ENCODE peak calls at places on chromosomes 6 and 20, in four cellular contexts. U is heart right ventricle, I is adrenal gland, D is SK-N-SH. B is an unnamed sample. For H3K4me1, the result is how much of the 10 kb centered on the place peaks cover.

GRCh38 chr6:13470240-13471140 is 16.9 kb downstream of the GFOD1 start:
- DNase-seq in U (no peak), I (no peak), D (peak), B (no peak)

GRCh38 chr6:105921781-105922180 is 164.4 kb upstream of the PRDM1 start:
- DNase-seq in U (no peak), I (no peak), D (no peak), B (no peak)

GRCh38 chr20:1871807-1872455 is 23.3 kb upstream of the SIRPA start:
- DNase-seq in U (no peak), I (no peak), D (no peak), B (no peak)

GRCh38 chr20:11979306-11980128 is 61.8 kb downstream of the BTBD3 start:
- DNase-seq in U (no peak), I (no peak), D (no peak), B (no peak)

GRCh38 chr6:14921170-14921569 is 324.7 kb upstream of the JARID2 start:
- DNase-seq in U (peak), I (peak), D (no peak), B (no peak)

GRCh38 chr6:56916849-56917551 is 37.9 kb upstream of the BEND6 start:
- DNase-seq in U (no peak), I (no peak), D (peak), B (no peak)

GRCh38 chr20:17327185-17327780 is 100.4 kb downstream of the PCSK2 start:
- DNase-seq in U (no peak), I (no peak), D (no peak), B (no peak)

GRCh38 chr6:17866876-17867444 is 120.5 kb downstream of the KIF13A start:
- DNase-seq in U (no peak), I (peak), D (no peak), B (no peak)

GRCh38 chr6:15776458-15776980 is 113.7 kb upstream of the DTNBP1 start:
- DNase-seq in U (no peak), I (no peak), D (no peak), B (no peak)

GRCh38 chr20:23162887-23163286 is 76.8 kb upstream of the CD93 start:
- DNase-seq in U (no peak), I (no peak), D (no peak), B (no peak)

GRCh38 chr6:44064089-44064947 is 62.9 kb downstream of the MRPL14 start:
- DNase-seq in U (no peak), I (peak), D (no peak), B (no peak)

GRCh38 chr20:50151034-50151743 is 2.3 kb downstream of the PEDS1 start:
- DNase-seq in U (no peak), I (no peak), D (no peak), B (no peak)

GRCh38 chr6:17580518-17581048 is 19.5 kb upstream of the FAM8A1 start:
- DNase-seq in U (peak), I (peak), D (peak), B (peak)

GRCh38 chr20:60206259-60206658 is 248.0 kb downstream of the CDH26 start:
- DNase-seq in U (no peak), I (no peak), D (peak), B (no peak)

GRCh38 chr20:52975024-52975732 is 3.0 kb downstream of the TSHZ2 start:
- DNase-seq in U (no peak), I (peak), D (peak), B (no peak)

GRCh38 chr6:167094820-167095637 is 27.9 kb upstream of the CCR6 start:
- DNase-seq in U (no peak), I (no peak), D (no peak), B (peak)

GRCh38 chr6:153059311-153059710 is 56.8 kb upstream of the MTRF1L start:
- DNase-seq in U (no peak), I (no peak), D (no peak), B (no peak)

GRCh38 chr20:53873249-53873642 is 197.1 kb downstream of the BCAS1 start:
- DNase-seq in U (no peak), I (no peak), D (no peak), B (peak)

GRCh38 chr6:45922728-45923351 is 92.8 kb downstream of the CLIC5 start:
- DNase-seq in U (peak), I (peak), D (peak), B (peak)

GRCh38 chr6:142819603-142820335 is 125.2 kb downstream of the HIVEP2 start:
- DNase-seq in U (no peak), I (no peak), D (no peak), B (no peak)

GRCh38 chr6:116278478-116278822 is 1.3 kb downstream of the TSPYL1 start:
- DNase-seq in U (no peak), I (no peak), D (no peak), B (no peak)

GRCh38 chr6:116406678-116407345 is 36.1 kb downstream of the DSE start:
- DNase-seq in U (no peak), I (no peak), D (no peak), B (no peak)

GRCh38 chr20:12276011-12276673 is 358.4 kb downstream of the BTBD3 start:
- DNase-seq in U (no peak), I (no peak), D (no peak), B (no peak)

GRCh38 chr6:14682821-14683220 is 563.0 kb upstream of the JARID2 start:
- DNase-seq in U (no peak), I (no peak), D (no peak), B (no peak)

GRCh38 chr20:49893242-49894072 is 21.9 kb downstream of the SPATA2 start:
- DNase-seq in U (no peak), I (no peak), D (no peak), B (no peak)

GRCh38 chr20:58322083-58322482 is 12.6 kb downstream of the RAB22A start:
- DNase-seq in U (no peak), I (no peak), D (peak), B (no peak)

GRCh38 chr20:56202493-56203077 is 45.9 kb upstream of the MC3R start:
- DNase-seq in U (no peak), I (peak), D (peak), B (no peak)

GRCh38 chr20:56204206-56204605 is 44.3 kb upstream of the MC3R start:
- DNase-seq in U (no peak), I (no peak), D (no peak), B (no peak)

GRCh38 chr20:56207656-56208055 is 40.9 kb upstream of the MC3R start:
- DNase-seq in U (no peak), I (no peak), D (no peak), B (no peak)

GRCh38 chr20:56208121-56208520 is 40.4 kb upstream of the MC3R start:
- DNase-seq in U (no peak), I (no peak), D (no peak), B (no peak)

GRCh38 chr20:56205350-56205749 is 43.2 kb upstream of the MC3R start:
- DNase-seq in U (no peak), I (no peak), D (no peak), B (no peak)
- TF ChIP-seq CTCF in U (no peak), I (no peak), D (no peak), B (no peak)

GRCh38 chr6:158028421-158028820 is 46.8 kb downstream of the SYNJ2 start:
- DNase-seq in U (no peak), I (no peak), D (no peak), B (no peak)

GRCh38 chr6:158027590-158028285 is 46.1 kb downstream of the SYNJ2 start:
- DNase-seq in U (no peak), I (no peak), D (no peak), B (no peak)

GRCh38 chr6:158026054-158026900 is 44.6 kb downstream of the SYNJ2 start:
- DNase-seq in U (peak), I (peak), D (peak), B (peak)

GRCh38 chr6:158028876-158029275 is 47.2 kb downstream of the SYNJ2 start:
- DNase-seq in U (no peak), I (no peak), D (no peak), B (no peak)

DNA sequence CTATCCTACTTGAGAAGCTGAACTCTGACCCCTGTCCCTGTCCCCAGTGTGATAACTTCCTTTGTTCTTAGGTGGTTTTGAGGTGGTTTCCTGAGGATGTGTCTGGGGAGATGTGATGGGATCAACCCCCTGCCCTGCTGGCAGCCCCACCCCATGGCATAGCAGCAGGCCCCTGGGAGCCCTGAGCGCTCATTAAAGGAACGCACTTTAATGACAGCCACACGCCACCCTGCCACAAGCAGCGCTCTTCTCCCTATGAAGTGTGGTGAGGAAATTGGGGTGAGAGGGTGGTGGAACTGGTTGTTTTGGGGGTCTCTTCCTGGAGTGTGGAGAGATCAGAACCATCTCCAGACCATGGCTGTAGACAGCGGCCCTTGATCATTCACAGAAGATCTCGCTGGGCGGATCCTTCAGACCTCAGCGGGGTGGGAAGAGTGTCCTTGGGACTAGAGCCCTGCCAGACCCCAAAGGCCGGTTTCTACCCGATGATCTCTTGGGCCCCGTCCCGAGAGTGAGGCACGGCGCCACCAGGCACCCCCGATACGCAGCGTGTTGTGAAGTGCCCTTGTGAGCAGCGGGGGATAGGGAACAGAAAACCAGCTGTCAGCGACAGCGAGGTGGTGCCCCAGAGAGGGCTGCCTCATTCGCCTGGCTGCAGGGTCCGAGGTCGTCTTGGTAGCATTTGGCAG is 45.4 kb downstream of the SYNJ2 start:
- DNase-seq in U (no peak), I (no peak), D (no peak), B (no peak)
- H3K4me1 ChIP-seq in U (under half), I (under half), D (under half), B (under half)

DNA sequence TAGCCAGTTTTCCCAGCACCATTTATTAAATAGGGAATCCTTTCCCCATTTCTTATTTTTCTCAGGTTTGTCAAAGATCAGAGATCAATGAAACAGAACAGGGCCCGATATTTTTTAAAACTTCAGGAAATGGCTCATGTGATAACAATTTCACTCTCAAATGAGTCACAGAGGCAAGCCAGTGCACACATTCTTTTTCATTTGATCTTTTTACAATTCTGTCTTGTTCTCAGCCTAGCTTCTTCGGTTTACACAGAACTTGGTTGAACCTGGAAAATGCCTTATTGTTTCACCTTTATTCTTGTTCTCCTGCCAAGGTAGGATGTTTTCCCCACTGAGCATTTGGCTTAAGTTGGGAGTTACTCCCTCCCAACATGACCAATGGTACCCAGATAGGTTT is 258.9 kb downstream of the COL12A1 start:
- DNase-seq in U (no peak), I (no peak), D (no peak), B (no peak)
- H3K27ac ChIP-seq in U (no peak), I (no peak), D (no peak), B (no peak)

GRCh38 chr20:63186528-63187316 is 29.2 kb downstream of the YTHDF1 start:
- DNase-seq in U (no peak), I (no peak), D (no peak), B (no peak)
- TF ChIP-seq CTCF in U (no peak), I (no peak), D (no peak), B (no peak)

GRCh38 chr6:154247119-154247814 is 109.3 kb downstream of the IPCEF1 start:
- DNase-seq in U (no peak), I (no peak), D (no peak), B (no peak)
- H3K4me1 ChIP-seq in U (under half), I (under half), D (under half), B (half or more)

DNA sequence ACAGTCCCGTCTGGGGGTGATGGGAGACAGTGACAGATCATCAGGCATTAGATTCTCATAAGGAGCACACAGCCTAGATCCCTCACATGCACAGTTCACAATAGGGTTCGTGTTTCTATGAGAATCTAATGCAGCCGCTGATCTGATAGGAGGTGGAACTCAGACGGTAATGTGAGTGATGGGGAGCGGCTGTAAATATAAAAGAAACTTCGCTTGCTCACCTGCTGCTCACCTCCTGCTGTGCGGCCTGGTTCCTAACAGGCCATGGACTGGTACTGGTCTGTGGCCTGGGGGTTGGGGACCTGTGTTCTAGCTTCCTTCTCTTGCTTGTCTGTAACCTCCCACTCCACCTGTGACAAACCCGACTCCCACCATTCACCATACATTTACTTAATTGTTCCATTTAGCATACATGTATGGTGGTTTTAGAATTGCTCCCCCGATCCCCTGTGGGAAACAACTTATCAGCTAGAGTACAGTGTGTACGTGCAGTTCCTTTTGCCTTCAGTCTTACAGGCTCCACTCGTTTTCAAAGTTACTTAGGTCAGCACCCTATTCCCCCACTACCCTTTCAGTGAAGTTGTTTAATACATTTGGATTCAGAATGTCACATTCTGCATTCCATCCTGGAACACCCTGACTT is 4.0 kb downstream of the MANBAL start:
- DNase-seq in U (no peak), I (no peak), D (no peak), B (no peak)
- H3K27ac ChIP-seq in U (no peak), I (peak), D (peak), B (no peak)

GRCh38 chr6:155155787-155156447 is 107.9 kb upstream of the CLDN20 start:
- DNase-seq in U (no peak), I (no peak), D (no peak), B (no peak)

GRCh38 chr6:155154158-155154830 is 109.5 kb upstream of the CLDN20 start:
- DNase-seq in U (no peak), I (no peak), D (peak), B (no peak)

GRCh38 chr6:155147958-155148663 is 115.7 kb upstream of the CLDN20 start:
- DNase-seq in U (no peak), I (no peak), D (no peak), B (no peak)

GRCh38 chr6:155150967-155151671 is 112.7 kb upstream of the CLDN20 start:
- DNase-seq in U (no peak), I (no peak), D (no peak), B (no peak)

DNA sequence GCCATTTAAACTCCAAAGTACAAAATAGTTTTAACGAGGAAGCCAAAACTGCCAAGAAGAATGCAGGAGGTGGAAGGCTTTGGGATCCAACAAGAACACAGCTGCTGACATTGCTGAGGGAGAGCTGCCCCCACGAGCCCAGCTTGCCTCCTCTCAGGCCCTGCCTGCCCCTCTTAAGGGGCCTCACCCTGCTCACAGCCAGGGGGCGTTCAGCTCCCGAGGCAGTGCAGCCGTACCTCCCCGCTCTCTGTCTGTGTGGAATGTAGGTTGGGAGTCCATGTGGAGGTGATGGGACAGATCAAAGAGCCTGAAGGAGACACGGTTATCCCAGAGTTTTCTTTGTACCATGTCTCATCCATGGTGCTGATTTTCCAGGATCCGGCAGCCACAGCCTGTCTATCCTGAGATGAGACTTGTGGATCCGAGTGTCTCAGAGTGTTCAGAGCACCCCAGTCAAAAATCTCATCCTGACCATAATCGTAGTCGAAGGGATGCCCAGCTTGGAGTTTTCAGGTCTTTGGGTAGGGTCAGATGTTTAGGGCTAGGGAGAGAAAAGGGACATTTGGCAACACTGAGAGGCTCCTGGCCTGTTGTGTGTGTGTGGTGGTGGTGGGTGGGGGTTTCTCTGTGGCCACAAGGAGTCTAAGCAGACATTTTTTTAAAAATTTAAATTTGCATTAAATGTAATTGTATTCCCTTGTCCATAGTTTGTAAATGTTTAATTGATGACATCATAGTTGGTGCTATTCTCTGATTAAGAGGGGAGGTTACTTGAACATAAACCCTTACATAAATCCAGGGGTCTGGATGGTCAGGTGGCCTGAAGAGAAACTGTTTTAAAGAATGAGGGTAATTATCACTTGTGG is 111.4 kb upstream of the CLDN20 start:
- DNase-seq in U (no peak), I (no peak), D (no peak), B (no peak)
- TF ChIP-seq CTCF in U (no peak), I (no peak), D (peak), B (no peak)

GRCh38 chr6:133205304-133205703 is 35.9 kb upstream of the EYA4 start:
- DNase-seq in U (no peak), I (no peak), D (no peak), B (no peak)
- H3K4me1 ChIP-seq in U (under half), I (under half), D (under half), B (under half)